ENCODE peak calls at places on chromosome 22, in four cellular contexts. U is A549, J is suprapubic skin, I is mucosa of descending colon. X is an unnamed sample.

GRCh38 chr22:50516068-50516467 is 8.0 kb downstream of the NCAPH2 start:
- DNase-seq in U (no peak), J (no peak), I (no peak), X (no peak)

GRCh38 chr22:24189249-24190158 is 8.2 kb downstream of the SUSD2 start:
- DNase-seq in U (peak), J (no peak), I (peak), X (no peak)

GRCh38 chr22:36744413-36744765 is 31.5 kb downstream of the IFT27 start:
- DNase-seq in U (no peak), J (no peak), I (no peak), X (no peak)

GRCh38 chr22:36439481-36440271 is 41.8 kb downstream of the TXN2 start:
- DNase-seq in U (peak), J (no peak), I (peak), X (peak)

GRCh38 chr22:17057959-17058814 is 26.6 kb upstream of the IL17RA start:
- DNase-seq in U (peak), J (no peak), I (no peak), X (peak)

GRCh38 chr22:20116376-20116950 is 559 bp downstream of the RANBP1 start:
- DNase-seq in U (no peak), J (no peak), I (peak), X (no peak)

GRCh38 chr22:41478891-41479521 is 10.1 kb downstream of the ACO2 start:
- DNase-seq in U (no peak), J (no peak), I (no peak), X (no peak)

GRCh38 chr22:45202333-45203149 is 38.2 kb downstream of the KIAA0930 start:
- DNase-seq in U (no peak), J (no peak), I (peak), X (no peak)

GRCh38 chr22:24088796-24089195 is 77.7 kb downstream of the CABIN1 start:
- DNase-seq in U (no peak), J (peak), I (no peak), X (no peak)

GRCh38 chr22:28172948-28173360 is 253.9 kb upstream of the PITPNB start:
- DNase-seq in U (no peak), J (no peak), I (no peak), X (no peak)

GRCh38 chr22:28904211-28904808 is 20.9 kb downstream of the ZNRF3 start:
- DNase-seq in U (no peak), J (no peak), I (no peak), X (no peak)

GRCh38 chr22:26362471-26362870 is 66.6 kb upstream of the ASPHD2 start:
- DNase-seq in U (no peak), J (no peak), I (no peak), X (no peak)

GRCh38 chr22:22770280-22770871 is 117.2 kb upstream of the IGLL5 start:
- DNase-seq in U (peak), J (no peak), I (no peak), X (no peak)

GRCh38 chr22:47340851-47341436 is 578.5 kb downstream of the TBC1D22A start:
- DNase-seq in U (no peak), J (no peak), I (no peak), X (no peak)

GRCh38 chr22:50104149-50104548 is 14.3 kb downstream of the MOV10L1 start:
- DNase-seq in U (no peak), J (peak), I (no peak), X (no peak)

GRCh38 chr22:25919452-25919851 is 177.5 kb downstream of the MYO18B start:
- DNase-seq in U (no peak), J (no peak), I (no peak), X (no peak)

GRCh38 chr22:47125603-47126002 is 363.2 kb downstream of the TBC1D22A start:
- DNase-seq in U (peak), J (no peak), I (peak), X (no peak)

GRCh38 chr22:45296628-45297297 is 12.0 kb downstream of the UPK3A start:
- DNase-seq in U (no peak), J (no peak), I (no peak), X (no peak)

GRCh38 chr22:48941903-48942625 is 885.6 kb downstream of the BRD1 start:
- DNase-seq in U (no peak), J (no peak), I (no peak), X (no peak)

DNA sequence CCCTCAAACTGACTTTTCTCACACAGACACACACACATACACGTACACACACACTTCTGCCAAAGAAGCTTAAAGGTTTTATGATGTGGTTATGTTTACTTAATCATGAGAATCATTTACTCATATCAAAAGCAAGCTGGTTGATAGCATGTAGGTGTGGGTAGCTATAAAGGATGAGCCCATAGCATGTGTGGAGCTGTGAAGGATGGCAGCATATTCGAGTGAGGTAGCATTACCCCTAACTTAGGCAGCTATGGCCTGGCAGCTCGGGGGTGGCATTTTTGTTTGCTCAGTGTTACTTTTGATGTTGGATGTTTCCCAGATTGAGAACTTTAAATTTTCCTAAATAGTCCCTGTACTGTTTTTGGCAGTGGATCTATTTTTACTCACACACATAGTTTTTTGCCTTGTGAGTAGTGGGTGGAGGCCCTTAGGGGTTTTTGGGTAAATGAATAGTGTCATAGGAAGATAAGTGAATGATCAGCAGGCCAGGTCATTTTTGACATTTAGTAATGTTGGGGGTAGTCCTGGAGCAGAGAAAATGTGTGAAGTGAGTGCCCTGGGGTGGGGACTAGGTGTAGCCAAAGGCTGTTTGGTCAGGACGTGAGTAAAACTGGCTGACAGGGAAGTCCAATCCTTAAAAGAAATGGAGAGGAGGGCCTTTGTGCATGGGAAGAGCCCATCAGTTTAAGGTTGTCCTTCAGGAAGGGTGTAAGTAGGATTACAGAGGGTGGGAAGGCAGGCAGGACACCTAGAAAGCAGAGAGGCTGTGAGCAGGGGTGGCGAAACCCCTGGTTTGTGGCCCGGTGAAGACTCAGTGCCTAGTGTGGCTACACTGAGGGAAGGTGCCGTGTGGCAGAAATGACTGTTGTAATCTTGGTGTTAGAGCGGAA is 7.1 kb downstream of the YWHAH start:
- DNase-seq in U (no peak), J (no peak), I (no peak), X (no peak)
- H3K4me3 ChIP-seq in U (no peak), J (no peak), I (no peak), X (no peak)

GRCh38 chr22:19111140-19111539 is 11.1 kb downstream of the DGCR2 start:
- DNase-seq in U (no peak), J (peak), I (no peak), X (no peak)
- TF ChIP-seq CTCF in U (no peak), J (no peak), I (no peak), X (no peak)

GRCh38 chr22:30694171-30694637 is 470 bp upstream of the OSBP2 start:
- DNase-seq in U (peak), J (no peak), I (peak), X (no peak)

GRCh38 chr22:30695351-30695762 is 683 bp downstream of the OSBP2 start:
- DNase-seq in U (no peak), J (no peak), I (no peak), X (no peak)

GRCh38 chr22:30694638-30695350 is at the start of gene OSBP2:
- DNase-seq in U (peak), J (no peak), I (peak), X (no peak)

GRCh38 chr22:30697975-30698374 is 3.3 kb downstream of the OSBP2 start:
- DNase-seq in U (no peak), J (no peak), I (no peak), X (no peak)

DNA sequence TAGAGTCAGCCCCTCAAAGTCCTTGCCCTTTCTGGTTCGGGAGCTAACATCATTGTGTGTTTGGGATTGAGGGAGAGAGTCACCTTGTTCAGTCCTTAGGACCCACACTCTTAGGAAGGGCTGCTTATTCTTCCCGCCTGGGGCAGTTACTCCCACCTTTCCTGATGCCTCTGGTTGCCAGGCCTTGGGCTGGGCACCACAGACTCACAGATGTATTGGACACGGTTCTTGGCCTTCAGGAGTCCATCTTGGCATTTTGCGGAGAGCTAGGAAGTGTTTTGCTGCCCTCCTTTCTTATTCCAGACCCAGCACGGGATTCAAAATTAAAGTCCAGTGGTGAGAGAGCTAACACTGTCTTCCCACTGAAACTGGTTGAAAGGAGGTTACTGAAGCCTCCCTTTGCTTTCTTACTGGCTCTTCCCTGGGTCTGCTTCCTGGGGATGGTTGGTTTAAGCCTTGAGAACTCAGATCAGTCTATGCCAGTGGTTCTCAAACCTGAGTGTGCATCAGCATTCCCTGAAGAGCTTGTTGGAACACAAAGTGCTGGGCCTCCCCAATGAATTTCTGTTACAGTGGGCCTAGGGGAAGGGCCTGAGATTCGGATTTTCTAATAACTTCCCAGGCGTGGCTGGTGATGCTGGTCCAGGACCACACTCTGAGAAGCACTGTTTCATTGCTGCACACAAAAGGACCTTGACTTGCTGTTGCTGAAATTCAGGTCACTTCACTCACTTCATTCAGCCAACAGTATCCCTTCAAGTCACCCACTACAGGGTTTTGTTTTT is 1.4 kb downstream of the OSBP2 start:
- DNase-seq in U (no peak), J (no peak), I (no peak), X (no peak)
- H3K4me3 ChIP-seq in U (no peak), J (no peak), I (no peak), X (peak)

DNA sequence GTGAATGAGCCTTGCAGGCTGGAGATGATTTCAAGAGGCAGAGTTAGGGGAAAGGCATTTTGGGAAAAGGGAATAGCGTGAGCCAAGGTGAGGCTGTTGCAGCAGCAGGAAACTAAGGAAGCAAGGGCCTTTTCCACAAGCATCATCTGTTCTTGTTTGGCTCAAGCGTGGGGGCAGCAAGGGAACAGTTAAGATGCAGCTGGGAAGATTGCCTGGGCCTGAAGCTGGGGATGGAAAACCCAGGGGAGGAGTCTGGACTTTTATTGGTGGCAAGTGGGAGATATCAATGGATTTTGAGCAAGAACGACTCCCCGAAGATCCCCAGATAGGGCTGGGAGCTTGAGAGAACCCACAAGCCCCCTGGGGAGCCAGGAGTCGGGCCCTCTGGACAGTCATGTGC is 27.3 kb upstream of the PICK1 start:
- DNase-seq in U (no peak), J (no peak), I (no peak), X (no peak)
- TF ChIP-seq CTCF in U (no peak), J (no peak), I (no peak), X (no peak)

X was measured in astrocyte of the cerebellum.